ENCODE peak calls at places on chromosomes 13 and 19, in six cellular contexts. D is fibroblast of pulmonary artery, Q is adrenal gland, U is AG10803, V is testis, N is BE2C. M is an unnamed sample.

GRCh38 chr19:37925212-37925611 is 18.2 kb downstream of the SIPA1L3 start:
- DNase-seq in D (no peak), Q (no peak), U (no peak), N (no peak), V (no peak), M (no peak)

GRCh38 chr13:97125051-97125809 is 96.9 kb upstream of the MBNL2 start:
- DNase-seq in V (peak; percentile 61), Q (peak; percentile 45), D (peak; percentile 70), N (peak; percentile 77), U (peak; percentile 75), M (peak; percentile 65)

GRCh38 chr13:29679357-29680050 is 84.0 kb upstream of the SLC7A1 start:
- DNase-seq in U (no peak), V (peak; percentile 91), Q (peak; percentile 51), D (peak; percentile 34), N (peak; percentile 78), M (no peak)

GRCh38 chr13:101919541-101920306 is 467.2 kb downstream of the ITGBL1 start:
- DNase-seq in Q (no peak), V (peak; percentile 38), N (peak; percentile 29), D (peak; percentile 14), U (peak; percentile 16), M (no peak)

GRCh38 chr13:40585911-40586471 is 80.5 kb downstream of the FOXO1 start:
- DNase-seq in V (no peak), U (peak; percentile 4), D (peak; percentile 39), N (no peak), Q (no peak), M (no peak)

GRCh38 chr19:39333507-39333906 is 2.3 kb downstream of the GMFG start:
- DNase-seq in D (no peak), V (no peak), N (no peak), Q (no peak), U (no peak), M (no peak)

GRCh38 chr13:39600766-39601165 is 2.2 kb downstream of the LHFPL6 start:
- DNase-seq in N (no peak), D (peak; percentile 12), Q (no peak), V (no peak), U (no peak), M (no peak)

GRCh38 chr19:7219056-7219455 is 75.2 kb downstream of the INSR start:
- DNase-seq in U (no peak), N (no peak), Q (no peak), D (no peak), V (no peak), M (no peak)

GRCh38 chr19:39829702-39830275 is 4.2 kb downstream of the DYRK1B start:
- DNase-seq in V (no peak), Q (no peak), U (no peak), D (no peak), N (no peak), M (no peak)

GRCh38 chr19:1942078-1942933 is 1.3 kb downstream of the CSNK1G2 start:
- DNase-seq in Q (peak; percentile 80), N (peak; percentile 82), V (peak; percentile 79), D (peak; percentile 71), U (peak; percentile 59), M (no peak)

GRCh38 chr13:50993908-50994307 is 84.3 kb downstream of the RNASEH2B start:
- DNase-seq in Q (no peak), D (peak; percentile 81), U (peak; percentile 79), V (no peak), N (no peak), M (peak; percentile 42)

GRCh38 chr19:40231544-40232424 is 5.3 kb upstream of the CCNP start:
- DNase-seq in V (no peak), N (no peak), Q (peak; percentile 57), U (no peak), D (no peak), M (no peak)

GRCh38 chr13:49774376-49775005 is 18.0 kb downstream of the KPNA3 start:
- DNase-seq in U (no peak), N (no peak), V (no peak), Q (no peak), D (no peak), M (no peak)

GRCh38 chr13:101289764-101290163 is 126.5 kb downstream of the NALCN start:
- DNase-seq in U (peak; percentile 50), N (peak; percentile 70), D (peak; percentile 28), Q (no peak), V (peak; percentile 61), M (no peak)

GRCh38 chr19:1101337-1101698 is 2.5 kb upstream of the GPX4 start:
- DNase-seq in U (no peak), D (no peak), Q (peak; percentile 71), N (no peak), V (no peak), M (no peak)

GRCh38 chr13:60162096-60162495 is 1.6 kb downstream of the DIAPH3 start:
- DNase-seq in V (no peak), Q (no peak), U (peak; percentile 25), N (no peak), D (no peak), M (no peak)

GRCh38 chr13:65656740-65657329 is 1573.3 kb downstream of the PCDH9 start:
- DNase-seq in Q (no peak), U (peak; percentile 8), D (peak; percentile 60), N (no peak), V (no peak), M (no peak)

GRCh38 chr13:89571676-89572075 is 1775.8 kb upstream of the MIR17HG start:
- DNase-seq in V (no peak), D (no peak), U (no peak), Q (no peak), N (no peak), M (no peak)

GRCh38 chr19:45792482-45793177 is at the start of gene DMWD:
- DNase-seq in N (peak; percentile 100), D (peak; percentile 99), U (peak; percentile 98), V (peak; percentile 100), Q (peak; percentile 99), M (peak; percentile 95)

GRCh38 chr13:110323986-110324749 is 17.1 kb downstream of the COL4A2 start:
- DNase-seq in Q (no peak), D (no peak), N (no peak), U (no peak), V (no peak), M (no peak)

GRCh38 chr19:491146-491741 is 5.0 kb upstream of the MADCAM1 start:
- DNase-seq in U (peak; percentile 12), V (peak; percentile 46), N (peak; percentile 69), D (peak; percentile 18), Q (no peak), M (no peak)

GRCh38 chr13:31860002-31860401 is 120.7 kb downstream of the RXFP2 start:
- DNase-seq in Q (no peak), N (peak; percentile 15), U (no peak), D (no peak), V (no peak), M (no peak)

GRCh38 chr19:38655148-38655824 is 7.8 kb downstream of the ACTN4 start:
- DNase-seq in D (no peak), V (no peak), U (no peak), Q (no peak), N (no peak), M (no peak)

GRCh38 chr19:2253106-2254051 is 2.8 kb downstream of the JSRP1 start:
- DNase-seq in N (peak; percentile 15), U (no peak), D (no peak), Q (no peak), V (no peak), M (no peak)

GRCh38 chr19:2815191-2815614 is 4.5 kb upstream of the ZNF554 start:
- DNase-seq in N (no peak), V (no peak), D (no peak), Q (no peak), U (no peak), M (no peak)

GRCh38 chr19:7769171-7769570 is 6.1 kb downstream of the CLEC4M start:
- DNase-seq in V (no peak), Q (no peak), N (no peak), D (no peak), U (no peak), M (no peak)

GRCh38 chr19:45471866-45472556 is 4.2 kb downstream of the FOSB start:
- DNase-seq in V (no peak), D (peak; percentile 38), Q (peak; percentile 29), U (peak; percentile 18), N (no peak), M (no peak)

GRCh38 chr19:8831373-8831772 is 731 bp downstream of the ZNF558 start:
- DNase-seq in U (no peak), V (no peak), N (no peak), Q (no peak), D (no peak), M (no peak)
- H3K4me3 ChIP-seq in U (peak overlapping the region; percentile 83), V (peak overlapping the region; percentile 89), N (peak overlapping the region; percentile 63), Q (peak overlapping the region; percentile 6), D (peak overlapping the region; percentile 81), M (peak overlapping the region; percentile 79)

DNA sequence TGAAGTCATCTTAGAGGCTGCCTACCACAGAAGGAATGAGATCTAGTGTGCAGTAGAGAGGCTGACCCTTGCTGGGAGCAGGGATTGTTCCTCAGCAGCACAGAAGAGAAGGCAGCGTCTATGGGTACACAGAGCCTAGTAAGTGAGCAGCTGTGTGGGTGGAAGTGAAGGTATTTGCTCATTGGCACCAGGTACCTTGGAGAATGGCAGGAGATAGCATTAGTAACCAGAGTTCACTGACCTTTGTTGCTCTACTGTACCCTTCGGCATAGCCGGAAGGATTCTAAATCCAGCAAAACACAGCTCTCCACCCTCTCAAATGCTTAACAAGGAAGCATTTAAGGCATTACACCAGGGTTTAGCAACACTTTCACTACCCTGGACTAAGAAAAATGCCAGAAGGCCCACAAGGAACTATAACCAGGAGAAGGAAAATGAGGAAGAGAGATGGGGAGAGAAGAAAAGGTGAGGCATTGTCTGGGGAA is 12.3 kb downstream of the SOX21 start:
- DNase-seq in Q (no peak), D (no peak), U (no peak), N (no peak), V (no peak), M (no peak)
- TF ChIP-seq CTCF in Q (no peak), D (no peak), U (no peak), N (no peak), V (no peak), M (no peak)

DNA sequence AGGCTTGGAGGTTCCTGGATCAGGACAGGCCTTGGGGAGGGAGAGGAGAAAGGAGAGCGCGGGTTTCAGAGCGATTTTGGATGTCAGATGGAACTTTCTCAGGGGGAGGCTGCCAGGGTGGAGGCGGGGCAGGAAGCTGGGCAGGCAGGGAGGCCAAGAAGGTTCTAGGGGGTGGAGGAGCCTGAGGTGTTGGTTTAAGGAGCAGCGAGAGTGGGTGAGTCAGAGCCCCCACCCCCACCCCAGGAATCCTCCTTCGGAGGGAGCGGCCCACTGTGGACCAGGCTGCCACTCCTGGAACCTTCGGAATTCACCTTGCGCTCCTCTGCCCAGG is 15.9 kb upstream of the NOP53 start:
- DNase-seq in V (no peak), U (peak; percentile 87), D (peak; percentile 84), Q (peak; percentile 36), N (no peak), M (no peak)
- H3K4me3 ChIP-seq in V (no peak overlapping the region), U (peak overlapping the region; percentile 24), D (peak overlapping the region; percentile 12), Q (no peak overlapping the region), N (peak overlapping the region; percentile 58), M (peak overlapping the region; percentile 25)

GRCh38 chr13:105428816-105429215 is 1106.6 kb downstream of the EFNB2 start:
- DNase-seq in U (no peak), D (no peak), N (no peak), V (no peak), Q (no peak), M (no peak)

GRCh38 chr13:105432408-105432807 is 1103.1 kb downstream of the EFNB2 start:
- DNase-seq in N (no peak), D (no peak), Q (no peak), U (no peak), V (no peak), M (no peak)

GRCh38 chr13:105426454-105426853 is 1109.0 kb downstream of the EFNB2 start:
- DNase-seq in U (no peak), N (no peak), V (no peak), D (no peak), Q (no peak), M (no peak)
- TF ChIP-seq CTCF in U (no peak), N (no peak), V (no peak), D (no peak), Q (no peak), M (no peak)

GRCh38 chr13:94710081-94710809 is 2.1 kb downstream of the SOX21 start:
- DNase-seq in V (no peak), D (no peak), Q (no peak), U (no peak), N (no peak), M (no peak)
- H3K4me3 ChIP-seq in V (no peak overlapping the region), D (no peak overlapping the region), Q (no peak overlapping the region), U (no peak overlapping the region), N (no peak overlapping the region), M (no peak overlapping the region)

M was measured in astrocyte of the cerebellum.